ENCODE peak calls at places on chromosomes 12 and 14, in seven cellular contexts. One of them, this sample, is unnamed. For H3K36me3 and H3K9me3, the result is how much of the 10 kb centered on the place peaks cover.

GRCh38 chr12:98238513-98238912 is 276.9 kb upstream of the TMPO start:
- DNase-seq in neural progenitor cell: no peak
- DNase-seq in PC-9: no peak
- DNase-seq in IMR-90: peak
- DNase-seq in GM23248: peak
- DNase-seq in PC-3: peak
- DNase-seq in GM12878: no peak
- DNase-seq in this sample: no peak

GRCh38 chr12:6363330-6364036 is 11.9 kb downstream of the SCNN1A start:
- DNase-seq in PC-9: peak
- DNase-seq in GM23248: peak
- DNase-seq in neural progenitor cell: peak
- DNase-seq in GM12878: no peak
- DNase-seq in PC-3: peak
- DNase-seq in IMR-90: peak
- DNase-seq in this sample: peak

GRCh38 chr12:53949631-53950440 is 4.9 kb upstream of the HOXC12 start:
- DNase-seq in PC-9: no peak
- DNase-seq in GM23248: no peak
- DNase-seq in neural progenitor cell: no peak
- DNase-seq in PC-3: no peak
- DNase-seq in GM12878: no peak
- DNase-seq in IMR-90: no peak
- DNase-seq in this sample: peak

GRCh38 chr12:87679262-87679661 is 349.9 kb downstream of the C12orf50 start:
- DNase-seq in neural progenitor cell: peak
- DNase-seq in GM23248: peak
- DNase-seq in PC-9: no peak
- DNase-seq in PC-3: no peak
- DNase-seq in GM12878: no peak
- DNase-seq in IMR-90: peak
- DNase-seq in this sample: no peak

GRCh38 chr12:93714382-93714781 is 37.2 kb downstream of the CRADD start:
- DNase-seq in neural progenitor cell: peak
- DNase-seq in PC-3: no peak
- DNase-seq in PC-9: no peak
- DNase-seq in IMR-90: no peak
- DNase-seq in GM12878: no peak
- DNase-seq in GM23248: peak
- DNase-seq in this sample: no peak

GRCh38 chr12:52126605-52127578 is 47.4 kb downstream of the SMIM41 start:
- DNase-seq in neural progenitor cell: no peak
- DNase-seq in IMR-90: peak
- DNase-seq in PC-9: no peak
- DNase-seq in PC-3: peak
- DNase-seq in GM23248: no peak
- DNase-seq in GM12878: no peak
- DNase-seq in this sample: no peak

GRCh38 chr12:75638792-75639191 is 127.4 kb upstream of the KRR1 start:
- DNase-seq in neural progenitor cell: no peak
- DNase-seq in PC-3: no peak
- DNase-seq in IMR-90: no peak
- DNase-seq in GM12878: no peak
- DNase-seq in PC-9: no peak
- DNase-seq in GM23248: no peak
- DNase-seq in this sample: no peak

GRCh38 chr12:52204095-52204930 is 12.5 kb upstream of the KRT80 start:
- DNase-seq in GM12878: no peak
- DNase-seq in PC-3: peak
- DNase-seq in PC-9: no peak
- DNase-seq in neural progenitor cell: no peak
- DNase-seq in IMR-90: peak
- DNase-seq in GM23248: peak
- DNase-seq in this sample: peak

GRCh38 chr14:90698379-90698869 is 117.8 kb downstream of the TTC7B start:
- DNase-seq in IMR-90: peak
- DNase-seq in GM12878: no peak
- DNase-seq in PC-9: no peak
- DNase-seq in neural progenitor cell: no peak
- DNase-seq in GM23248: peak
- DNase-seq in PC-3: no peak
- DNase-seq in this sample: no peak

GRCh38 chr14:21097616-21098133 is 780 bp downstream of the ZNF219 start:
- DNase-seq in IMR-90: no peak
- DNase-seq in PC-9: no peak
- DNase-seq in PC-3: no peak
- DNase-seq in GM12878: no peak
- DNase-seq in GM23248: no peak
- DNase-seq in neural progenitor cell: peak
- DNase-seq in this sample: peak

GRCh38 chr14:31898835-31899528 is 178.1 kb upstream of the ARHGAP5 start:
- DNase-seq in IMR-90: no peak
- DNase-seq in PC-9: no peak
- DNase-seq in GM23248: no peak
- DNase-seq in GM12878: no peak
- DNase-seq in neural progenitor cell: no peak
- DNase-seq in PC-3: peak
- DNase-seq in this sample: no peak

GRCh38 chr12:59858508-59858907 is 262.7 kb downstream of the SLC16A7 start:
- DNase-seq in PC-3: no peak
- DNase-seq in neural progenitor cell: no peak
- DNase-seq in GM12878: no peak
- DNase-seq in PC-9: no peak
- DNase-seq in GM23248: no peak
- DNase-seq in IMR-90: no peak
- DNase-seq in this sample: no peak

GRCh38 chr14:62443796-62444195 is 601.5 kb downstream of the KCNH5 start:
- DNase-seq in PC-9: no peak
- DNase-seq in IMR-90: peak
- DNase-seq in GM12878: no peak
- DNase-seq in GM23248: no peak
- DNase-seq in neural progenitor cell: no peak
- DNase-seq in PC-3: peak
- DNase-seq in this sample: no peak

GRCh38 chr12:75722714-75723200 is 211.3 kb upstream of the KRR1 start:
- DNase-seq in PC-9: peak
- DNase-seq in PC-3: peak
- DNase-seq in GM23248: peak
- DNase-seq in IMR-90: peak
- DNase-seq in neural progenitor cell: no peak
- DNase-seq in GM12878: peak
- DNase-seq in this sample: peak

GRCh38 chr12:24407884-24408283 is 458.4 kb upstream of the SOX5 start:
- DNase-seq in PC-9: no peak
- DNase-seq in GM12878: no peak
- DNase-seq in GM23248: no peak
- DNase-seq in PC-3: no peak
- DNase-seq in neural progenitor cell: no peak
- DNase-seq in IMR-90: no peak
- DNase-seq in this sample: no peak

GRCh38 chr12:71299541-71300376 is 139.8 kb upstream of the LGR5 start:
- DNase-seq in GM23248: no peak
- DNase-seq in neural progenitor cell: no peak
- DNase-seq in PC-3: no peak
- DNase-seq in IMR-90: no peak
- DNase-seq in PC-9: no peak
- DNase-seq in GM12878: no peak
- DNase-seq in this sample: no peak

GRCh38 chr14:74515891-74516412 is 22.4 kb downstream of the ISCA2 start:
- DNase-seq in PC-9: no peak
- DNase-seq in GM12878: no peak
- DNase-seq in GM23248: no peak
- DNase-seq in IMR-90: no peak
- DNase-seq in PC-3: no peak
- DNase-seq in neural progenitor cell: no peak
- DNase-seq in this sample: peak

GRCh38 chr14:84686550-84686949 is 843.4 kb upstream of the FLRT2 start:
- DNase-seq in GM23248: no peak
- DNase-seq in neural progenitor cell: no peak
- DNase-seq in GM12878: no peak
- DNase-seq in PC-9: no peak
- DNase-seq in PC-3: no peak
- DNase-seq in IMR-90: no peak
- DNase-seq in this sample: no peak

GRCh38 chr14:72686101-72686500 is 207.8 kb downstream of the DPF3 start:
- DNase-seq in GM23248: no peak
- DNase-seq in GM12878: no peak
- DNase-seq in PC-3: peak
- DNase-seq in PC-9: no peak
- DNase-seq in IMR-90: no peak
- DNase-seq in neural progenitor cell: no peak
- DNase-seq in this sample: no peak

GRCh38 chr12:131825146-131825892 is 2.9 kb upstream of the MMP17 start:
- DNase-seq in PC-9: no peak
- DNase-seq in neural progenitor cell: no peak
- DNase-seq in GM12878: no peak
- DNase-seq in IMR-90: no peak
- DNase-seq in PC-3: peak
- DNase-seq in GM23248: peak
- DNase-seq in this sample: peak
- H3K4me2 ChIP-seq in PC-9: no peak
- H3K4me2 ChIP-seq in neural progenitor cell: no peak
- H3K4me2 ChIP-seq in GM12878: no peak
- H3K4me2 ChIP-seq in IMR-90: no peak
- H3K4me2 ChIP-seq in PC-3: peak
- H3K4me2 ChIP-seq in GM23248: peak
- H3K4me2 ChIP-seq in this sample: peak

GRCh38 chr14:45227566-45227965 is 25.4 kb downstream of the MIS18BP1 start:
- DNase-seq in PC-9: no peak
- DNase-seq in IMR-90: peak
- DNase-seq in GM23248: peak
- DNase-seq in GM12878: no peak
- DNase-seq in neural progenitor cell: no peak
- DNase-seq in PC-3: no peak
- DNase-seq in this sample: no peak
- H3K36me3 ChIP-seq in PC-9: under half
- H3K36me3 ChIP-seq in IMR-90: under half
- H3K36me3 ChIP-seq in GM23248: half or more
- H3K36me3 ChIP-seq in GM12878: under half
- H3K36me3 ChIP-seq in neural progenitor cell: half or more
- H3K36me3 ChIP-seq in PC-3: half or more
- H3K36me3 ChIP-seq in this sample: under half

GRCh38 chr14:106842687-106843086 is 1316.3 kb downstream of the TMEM121 start:
- DNase-seq in GM23248: no peak
- DNase-seq in neural progenitor cell: no peak
- DNase-seq in GM12878: no peak
- DNase-seq in PC-3: peak
- DNase-seq in IMR-90: no peak
- DNase-seq in PC-9: no peak
- DNase-seq in this sample: no peak
- H3K9me3 ChIP-seq in GM23248: under half
- H3K9me3 ChIP-seq in neural progenitor cell: under half
- H3K9me3 ChIP-seq in GM12878: under half
- H3K9me3 ChIP-seq in PC-3: under half
- H3K9me3 ChIP-seq in IMR-90: under half
- H3K9me3 ChIP-seq in PC-9: under half
- H3K9me3 ChIP-seq in this sample: under half

DNA sequence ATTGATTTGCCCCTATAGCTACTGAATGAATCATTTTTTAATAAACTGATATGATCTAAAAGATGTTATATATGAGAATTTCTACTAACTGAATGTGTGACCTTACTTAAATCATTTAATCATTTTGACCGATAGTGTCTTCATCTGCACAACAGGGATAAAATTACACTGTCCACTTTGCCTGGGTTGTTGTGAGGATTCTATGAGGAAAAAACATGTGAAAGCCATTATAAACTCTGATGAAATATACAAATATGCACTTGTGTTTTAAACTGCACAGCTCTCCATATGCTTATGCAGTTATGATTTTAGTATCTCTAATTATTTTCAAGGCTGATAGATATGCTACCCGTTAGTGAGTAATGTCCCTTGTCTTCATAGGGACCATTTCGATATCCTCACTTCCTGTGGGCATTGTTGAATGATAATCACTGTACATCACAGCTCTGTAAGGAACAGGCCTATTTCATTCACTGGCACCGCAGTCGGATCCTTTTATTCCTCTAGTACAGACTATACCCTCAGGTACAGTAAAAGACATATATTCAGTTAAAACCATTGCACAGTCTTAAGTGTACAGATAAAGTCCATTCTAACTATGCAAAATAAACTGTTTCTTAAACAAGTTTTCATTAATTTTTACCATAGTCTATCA is 88.7 kb upstream of the RAP1B start:
- DNase-seq in PC-9: no peak
- DNase-seq in neural progenitor cell: no peak
- DNase-seq in PC-3: no peak
- DNase-seq in GM12878: no peak
- DNase-seq in GM23248: peak
- DNase-seq in IMR-90: no peak
- DNase-seq in this sample: peak
- H3K4me2 ChIP-seq in PC-9: no peak
- H3K4me2 ChIP-seq in neural progenitor cell: no peak
- H3K4me2 ChIP-seq in PC-3: peak
- H3K4me2 ChIP-seq in GM12878: no peak
- H3K4me2 ChIP-seq in GM23248: peak
- H3K4me2 ChIP-seq in IMR-90: no peak
- H3K4me2 ChIP-seq in this sample: peak

DNA sequence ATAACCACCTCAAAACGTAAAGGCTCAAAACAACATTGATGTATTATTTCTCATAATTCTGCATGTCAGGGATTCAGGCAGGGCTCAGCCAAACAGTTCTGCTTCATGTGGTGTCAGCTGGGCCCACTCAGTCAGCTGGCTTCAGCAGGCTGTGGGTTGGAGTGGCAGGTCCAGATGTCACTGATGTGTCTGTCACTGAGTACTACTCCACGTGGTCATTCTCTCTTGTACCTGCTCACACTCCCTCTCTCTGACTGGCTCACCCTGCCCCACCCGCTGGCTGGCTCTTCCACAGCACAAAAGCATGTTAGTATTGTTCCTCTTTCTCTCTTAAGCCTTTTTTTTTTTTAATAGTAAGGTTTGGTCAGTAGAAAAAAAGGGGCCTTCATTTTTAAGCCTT is 182.4 kb downstream of the DICER1 start:
- DNase-seq in GM23248: no peak
- DNase-seq in IMR-90: no peak
- DNase-seq in PC-9: no peak
- DNase-seq in neural progenitor cell: no peak
- DNase-seq in PC-3: no peak
- DNase-seq in GM12878: no peak
- DNase-seq in this sample: no peak
- H3K36me3 ChIP-seq in GM23248: under half
- H3K36me3 ChIP-seq in IMR-90: under half
- H3K36me3 ChIP-seq in PC-9: under half
- H3K36me3 ChIP-seq in neural progenitor cell: under half
- H3K36me3 ChIP-seq in PC-3: under half
- H3K36me3 ChIP-seq in GM12878: under half
- H3K36me3 ChIP-seq in this sample: under half

This sample was measured in osteoblast.